ENCODE peak calls at places on chromosomes 4 and X, in eight cellular contexts. One of them, this sample, is unnamed.

GRCh38 chrX:81201692-81202412 is at the start of the genes HMGN5 and SH3BGRL:
- DNase-seq in fibroblast of the conjunctiva: peak; percentile 81
- DNase-seq in NCI-H524 treated with DMSO at 0.1 percent for 48 hours: no peak
- DNase-seq in GM03348: peak; percentile 81
- DNase-seq in AG08396: peak; percentile 77
- DNase-seq in AG10803: peak; percentile 88
- DNase-seq in left ventricle myocardium inferior: peak; percentile 81
- DNase-seq in RPMI7951: peak; percentile 86
- DNase-seq in this sample: peak; percentile 85

GRCh38 chr4:173924561-173924960 is 358.9 kb downstream of the FBXO8 start:
- DNase-seq in RPMI7951: no peak
- DNase-seq in fibroblast of the conjunctiva: no peak
- DNase-seq in GM03348: no peak
- DNase-seq in AG08396: no peak
- DNase-seq in AG10803: no peak
- DNase-seq in NCI-H524 treated with DMSO at 0.1 percent for 48 hours: no peak
- DNase-seq in left ventricle myocardium inferior: no peak
- DNase-seq in this sample: no peak

GRCh38 chr4:52665592-52665991 is 6.5 kb upstream of the USP46 start:
- DNase-seq in AG10803: no peak
- DNase-seq in GM03348: no peak
- DNase-seq in fibroblast of the conjunctiva: no peak
- DNase-seq in NCI-H524 treated with DMSO at 0.1 percent for 48 hours: no peak
- DNase-seq in AG08396: no peak
- DNase-seq in RPMI7951: peak; percentile 9
- DNase-seq in left ventricle myocardium inferior: no peak
- DNase-seq in this sample: peak; percentile 62

GRCh38 chrX:27619459-27619858 is 29.3 kb downstream of the DCAF8L2 start:
- DNase-seq in GM03348: no peak
- DNase-seq in fibroblast of the conjunctiva: no peak
- DNase-seq in AG08396: no peak
- DNase-seq in RPMI7951: no peak
- DNase-seq in NCI-H524 treated with DMSO at 0.1 percent for 48 hours: no peak
- DNase-seq in left ventricle myocardium inferior: no peak
- DNase-seq in AG10803: no peak
- DNase-seq in this sample: no peak

GRCh38 chrX:16807548-16807947 is 21.3 kb downstream of the TXLNG start:
- DNase-seq in NCI-H524 treated with DMSO at 0.1 percent for 48 hours: no peak
- DNase-seq in GM03348: peak; percentile 46
- DNase-seq in RPMI7951: no peak
- DNase-seq in left ventricle myocardium inferior: no peak
- DNase-seq in AG10803: peak; percentile 37
- DNase-seq in AG08396: peak; percentile 63
- DNase-seq in fibroblast of the conjunctiva: no peak
- DNase-seq in this sample: no peak

GRCh38 chr4:121784975-121785374 is 16.1 kb upstream of the EXOSC9 start:
- DNase-seq in GM03348: peak; percentile 78
- DNase-seq in AG10803: peak; percentile 99
- DNase-seq in fibroblast of the conjunctiva: peak; percentile 69
- DNase-seq in NCI-H524 treated with DMSO at 0.1 percent for 48 hours: no peak
- DNase-seq in RPMI7951: peak; percentile 81
- DNase-seq in AG08396: peak; percentile 70
- DNase-seq in left ventricle myocardium inferior: no peak
- DNase-seq in this sample: no peak

GRCh38 chr4:43782391-43782790 is 666.2 kb downstream of the KCTD8 start:
- DNase-seq in AG10803: no peak
- DNase-seq in left ventricle myocardium inferior: no peak
- DNase-seq in NCI-H524 treated with DMSO at 0.1 percent for 48 hours: no peak
- DNase-seq in AG08396: no peak
- DNase-seq in RPMI7951: no peak
- DNase-seq in fibroblast of the conjunctiva: no peak
- DNase-seq in GM03348: no peak
- DNase-seq in this sample: no peak

GRCh38 chrX:123962006-123962485 is 540 bp downstream of the STAG2 start:
- DNase-seq in left ventricle myocardium inferior: no peak
- DNase-seq in AG08396: no peak
- DNase-seq in GM03348: no peak
- DNase-seq in fibroblast of the conjunctiva: no peak
- DNase-seq in RPMI7951: no peak
- DNase-seq in AG10803: no peak
- DNase-seq in NCI-H524 treated with DMSO at 0.1 percent for 48 hours: no peak
- DNase-seq in this sample: peak; percentile 66

GRCh38 chrX:105882581-105883275 is 60.4 kb downstream of the NRK start:
- DNase-seq in AG08396: no peak
- DNase-seq in fibroblast of the conjunctiva: peak; percentile 10
- DNase-seq in left ventricle myocardium inferior: no peak
- DNase-seq in GM03348: no peak
- DNase-seq in AG10803: no peak
- DNase-seq in NCI-H524 treated with DMSO at 0.1 percent for 48 hours: peak; percentile 78
- DNase-seq in RPMI7951: no peak
- DNase-seq in this sample: no peak

GRCh38 chrX:106611323-106611681 is 476 bp upstream of the RADX start:
- DNase-seq in AG10803: no peak
- DNase-seq in NCI-H524 treated with DMSO at 0.1 percent for 48 hours: peak; percentile 33
- DNase-seq in RPMI7951: no peak
- DNase-seq in fibroblast of the conjunctiva: no peak
- DNase-seq in GM03348: no peak
- DNase-seq in left ventricle myocardium inferior: no peak
- DNase-seq in AG08396: no peak
- DNase-seq in this sample: no peak

GRCh38 chr4:48635980-48636379 is 144.1 kb downstream of the FRYL start:
- DNase-seq in AG08396: no peak
- DNase-seq in left ventricle myocardium inferior: no peak
- DNase-seq in GM03348: no peak
- DNase-seq in RPMI7951: no peak
- DNase-seq in NCI-H524 treated with DMSO at 0.1 percent for 48 hours: no peak
- DNase-seq in AG10803: no peak
- DNase-seq in fibroblast of the conjunctiva: no peak
- DNase-seq in this sample: no peak

GRCh38 chr4:142474398-142475087 is 371.6 kb downstream of the INPP4B start:
- DNase-seq in NCI-H524 treated with DMSO at 0.1 percent for 48 hours: peak; percentile 38
- DNase-seq in AG10803: no peak
- DNase-seq in fibroblast of the conjunctiva: no peak
- DNase-seq in left ventricle myocardium inferior: no peak
- DNase-seq in GM03348: no peak
- DNase-seq in RPMI7951: peak; percentile 29
- DNase-seq in AG08396: no peak
- DNase-seq in this sample: no peak

GRCh38 chr4:21947768-21948346 is 715 bp downstream of the KCNIP4 start:
- DNase-seq in AG10803: no peak
- DNase-seq in left ventricle myocardium inferior: no peak
- DNase-seq in AG08396: no peak
- DNase-seq in GM03348: no peak
- DNase-seq in NCI-H524 treated with DMSO at 0.1 percent for 48 hours: no peak
- DNase-seq in RPMI7951: no peak
- DNase-seq in fibroblast of the conjunctiva: no peak
- DNase-seq in this sample: no peak

This sample was measured in OCI-LY7.